ENCODE peak calls at places on chromosome 15, in nine cellular contexts. One of them, this sample, is unnamed.

GRCh38 chr15:63478243-63478642 is 26.1 kb upstream of the USP3 start:
- DNase-seq in GM12891: no peak
- DNase-seq in activated CD4-positive, alpha-beta T cell treated with anti-CD3 and anti-CD28 coated beads, Interleukin-2, amount 50 U/mL, for 24 hours: no peak
- DNase-seq in GM13976: no peak
- DNase-seq in cardiac fibroblast: no peak
- DNase-seq in mesothelial cell of epicardium: no peak
- DNase-seq in OCI-M1: no peak
- DNase-seq in activated T-cell treated with anti-CD3 and anti-CD28 coated beads for 48 hours: no peak
- DNase-seq in smooth muscle cell of the brain vasculature: no peak
- DNase-seq in this sample: no peak

GRCh38 chr15:90419738-90420487 is 31.9 kb downstream of the IQGAP1 start:
- DNase-seq in activated T-cell treated with anti-CD3 and anti-CD28 coated beads for 48 hours: no peak
- DNase-seq in mesothelial cell of epicardium: no peak
- DNase-seq in activated CD4-positive, alpha-beta T cell treated with anti-CD3 and anti-CD28 coated beads, Interleukin-2, amount 50 U/mL, for 24 hours: peak
- DNase-seq in OCI-M1: no peak
- DNase-seq in GM13976: no peak
- DNase-seq in cardiac fibroblast: peak
- DNase-seq in GM12891: no peak
- DNase-seq in smooth muscle cell of the brain vasculature: no peak
- DNase-seq in this sample: no peak

GRCh38 chr15:90062023-90062728 is 40.1 kb downstream of the IDH2 start:
- DNase-seq in GM13976: no peak
- DNase-seq in cardiac fibroblast: peak
- DNase-seq in OCI-M1: peak
- DNase-seq in activated CD4-positive, alpha-beta T cell treated with anti-CD3 and anti-CD28 coated beads, Interleukin-2, amount 50 U/mL, for 24 hours: no peak
- DNase-seq in GM12891: no peak
- DNase-seq in activated T-cell treated with anti-CD3 and anti-CD28 coated beads for 48 hours: no peak
- DNase-seq in smooth muscle cell of the brain vasculature: no peak
- DNase-seq in mesothelial cell of epicardium: no peak
- DNase-seq in this sample: no peak

GRCh38 chr15:33064878-33065277 is 129.6 kb downstream of the FMN1 start:
- DNase-seq in cardiac fibroblast: peak
- DNase-seq in GM12891: no peak
- DNase-seq in activated T-cell treated with anti-CD3 and anti-CD28 coated beads for 48 hours: no peak
- DNase-seq in OCI-M1: no peak
- DNase-seq in smooth muscle cell of the brain vasculature: no peak
- DNase-seq in activated CD4-positive, alpha-beta T cell treated with anti-CD3 and anti-CD28 coated beads, Interleukin-2, amount 50 U/mL, for 24 hours: no peak
- DNase-seq in mesothelial cell of epicardium: no peak
- DNase-seq in GM13976: no peak
- DNase-seq in this sample: no peak

GRCh38 chr15:70039917-70040316 is 57.8 kb downstream of the TLE3 start:
- DNase-seq in GM13976: no peak
- DNase-seq in OCI-M1: no peak
- DNase-seq in GM12891: no peak
- DNase-seq in activated CD4-positive, alpha-beta T cell treated with anti-CD3 and anti-CD28 coated beads, Interleukin-2, amount 50 U/mL, for 24 hours: no peak
- DNase-seq in activated T-cell treated with anti-CD3 and anti-CD28 coated beads for 48 hours: no peak
- DNase-seq in smooth muscle cell of the brain vasculature: no peak
- DNase-seq in mesothelial cell of epicardium: no peak
- DNase-seq in cardiac fibroblast: no peak
- DNase-seq in this sample: no peak

GRCh38 chr15:101295607-101296225 is 668 bp upstream of the SNRPA1 start:
- DNase-seq in GM12891: no peak
- DNase-seq in GM13976: no peak
- DNase-seq in activated CD4-positive, alpha-beta T cell treated with anti-CD3 and anti-CD28 coated beads, Interleukin-2, amount 50 U/mL, for 24 hours: no peak
- DNase-seq in mesothelial cell of epicardium: no peak
- DNase-seq in OCI-M1: peak
- DNase-seq in activated T-cell treated with anti-CD3 and anti-CD28 coated beads for 48 hours: no peak
- DNase-seq in cardiac fibroblast: peak
- DNase-seq in smooth muscle cell of the brain vasculature: no peak
- DNase-seq in this sample: no peak

GRCh38 chr15:51736646-51737537 is 563 bp downstream of the LYSMD2 start:
- DNase-seq in GM12891: peak
- DNase-seq in cardiac fibroblast: no peak
- DNase-seq in smooth muscle cell of the brain vasculature: no peak
- DNase-seq in activated T-cell treated with anti-CD3 and anti-CD28 coated beads for 48 hours: peak
- DNase-seq in mesothelial cell of epicardium: no peak
- DNase-seq in activated CD4-positive, alpha-beta T cell treated with anti-CD3 and anti-CD28 coated beads, Interleukin-2, amount 50 U/mL, for 24 hours: peak
- DNase-seq in GM13976: peak
- DNase-seq in OCI-M1: peak
- DNase-seq in this sample: no peak

GRCh38 chr15:89136818-89137772 is 48.8 kb downstream of the ABHD2 start:
- DNase-seq in cardiac fibroblast: no peak
- DNase-seq in mesothelial cell of epicardium: no peak
- DNase-seq in activated CD4-positive, alpha-beta T cell treated with anti-CD3 and anti-CD28 coated beads, Interleukin-2, amount 50 U/mL, for 24 hours: no peak
- DNase-seq in OCI-M1: no peak
- DNase-seq in GM12891: no peak
- DNase-seq in GM13976: no peak
- DNase-seq in smooth muscle cell of the brain vasculature: no peak
- DNase-seq in activated T-cell treated with anti-CD3 and anti-CD28 coated beads for 48 hours: no peak
- DNase-seq in this sample: no peak

GRCh38 chr15:29952245-29952644 is 130.0 kb upstream of the TJP1 start:
- DNase-seq in mesothelial cell of epicardium: no peak
- DNase-seq in activated T-cell treated with anti-CD3 and anti-CD28 coated beads for 48 hours: no peak
- DNase-seq in OCI-M1: no peak
- DNase-seq in GM12891: no peak
- DNase-seq in activated CD4-positive, alpha-beta T cell treated with anti-CD3 and anti-CD28 coated beads, Interleukin-2, amount 50 U/mL, for 24 hours: no peak
- DNase-seq in GM13976: no peak
- DNase-seq in cardiac fibroblast: no peak
- DNase-seq in smooth muscle cell of the brain vasculature: peak
- DNase-seq in this sample: no peak

GRCh38 chr15:43519207-43519606 is 1.8 kb downstream of the MAP1A start:
- DNase-seq in activated CD4-positive, alpha-beta T cell treated with anti-CD3 and anti-CD28 coated beads, Interleukin-2, amount 50 U/mL, for 24 hours: no peak
- DNase-seq in mesothelial cell of epicardium: no peak
- DNase-seq in activated T-cell treated with anti-CD3 and anti-CD28 coated beads for 48 hours: no peak
- DNase-seq in smooth muscle cell of the brain vasculature: no peak
- DNase-seq in GM12891: no peak
- DNase-seq in OCI-M1: no peak
- DNase-seq in GM13976: peak
- DNase-seq in cardiac fibroblast: no peak
- DNase-seq in this sample: no peak

GRCh38 chr15:98785408-98785795 is 137.1 kb downstream of the IGF1R start:
- DNase-seq in OCI-M1: no peak
- DNase-seq in smooth muscle cell of the brain vasculature: no peak
- DNase-seq in mesothelial cell of epicardium: no peak
- DNase-seq in activated T-cell treated with anti-CD3 and anti-CD28 coated beads for 48 hours: no peak
- DNase-seq in activated CD4-positive, alpha-beta T cell treated with anti-CD3 and anti-CD28 coated beads, Interleukin-2, amount 50 U/mL, for 24 hours: no peak
- DNase-seq in cardiac fibroblast: no peak
- DNase-seq in GM13976: no peak
- DNase-seq in GM12891: no peak
- DNase-seq in this sample: no peak

GRCh38 chr15:28098766-28099554 is at the start of gene OCA2:
- DNase-seq in activated T-cell treated with anti-CD3 and anti-CD28 coated beads for 48 hours: peak
- DNase-seq in OCI-M1: peak
- DNase-seq in mesothelial cell of epicardium: peak
- DNase-seq in cardiac fibroblast: peak
- DNase-seq in smooth muscle cell of the brain vasculature: peak
- DNase-seq in activated CD4-positive, alpha-beta T cell treated with anti-CD3 and anti-CD28 coated beads, Interleukin-2, amount 50 U/mL, for 24 hours: peak
- DNase-seq in GM12891: no peak
- DNase-seq in GM13976: no peak
- DNase-seq in this sample: no peak

GRCh38 chr15:38455096-38455495 is 1.2 kb downstream of the FAM98B start:
- DNase-seq in GM13976: no peak
- DNase-seq in smooth muscle cell of the brain vasculature: no peak
- DNase-seq in GM12891: no peak
- DNase-seq in activated CD4-positive, alpha-beta T cell treated with anti-CD3 and anti-CD28 coated beads, Interleukin-2, amount 50 U/mL, for 24 hours: no peak
- DNase-seq in OCI-M1: peak
- DNase-seq in cardiac fibroblast: peak
- DNase-seq in activated T-cell treated with anti-CD3 and anti-CD28 coated beads for 48 hours: no peak
- DNase-seq in mesothelial cell of epicardium: no peak
- DNase-seq in this sample: no peak

GRCh38 chr15:70094690-70095311 is 2.9 kb downstream of the TLE3 start:
- DNase-seq in mesothelial cell of epicardium: no peak
- DNase-seq in smooth muscle cell of the brain vasculature: no peak
- DNase-seq in activated CD4-positive, alpha-beta T cell treated with anti-CD3 and anti-CD28 coated beads, Interleukin-2, amount 50 U/mL, for 24 hours: no peak
- DNase-seq in GM13976: no peak
- DNase-seq in activated T-cell treated with anti-CD3 and anti-CD28 coated beads for 48 hours: no peak
- DNase-seq in GM12891: no peak
- DNase-seq in OCI-M1: peak
- DNase-seq in cardiac fibroblast: peak
- DNase-seq in this sample: no peak

GRCh38 chr15:101167791-101168462 is 83.9 kb downstream of the CHSY1 start:
- DNase-seq in GM12891: peak
- DNase-seq in OCI-M1: peak
- DNase-seq in smooth muscle cell of the brain vasculature: no peak
- DNase-seq in activated T-cell treated with anti-CD3 and anti-CD28 coated beads for 48 hours: peak
- DNase-seq in cardiac fibroblast: peak
- DNase-seq in GM13976: no peak
- DNase-seq in activated CD4-positive, alpha-beta T cell treated with anti-CD3 and anti-CD28 coated beads, Interleukin-2, amount 50 U/mL, for 24 hours: peak
- DNase-seq in mesothelial cell of epicardium: no peak
- DNase-seq in this sample: peak

GRCh38 chr15:77986891-77987764 is 90.4 kb downstream of the TBC1D2B start:
- DNase-seq in GM13976: no peak
- DNase-seq in activated T-cell treated with anti-CD3 and anti-CD28 coated beads for 48 hours: no peak
- DNase-seq in cardiac fibroblast: no peak
- DNase-seq in smooth muscle cell of the brain vasculature: no peak
- DNase-seq in OCI-M1: no peak
- DNase-seq in GM12891: no peak
- DNase-seq in mesothelial cell of epicardium: no peak
- DNase-seq in activated CD4-positive, alpha-beta T cell treated with anti-CD3 and anti-CD28 coated beads, Interleukin-2, amount 50 U/mL, for 24 hours: no peak
- DNase-seq in this sample: no peak

GRCh38 chr15:79093352-79093935 is 2.9 kb upstream of the RASGRF1 start:
- DNase-seq in smooth muscle cell of the brain vasculature: no peak
- DNase-seq in mesothelial cell of epicardium: no peak
- DNase-seq in activated T-cell treated with anti-CD3 and anti-CD28 coated beads for 48 hours: no peak
- DNase-seq in GM13976: no peak
- DNase-seq in activated CD4-positive, alpha-beta T cell treated with anti-CD3 and anti-CD28 coated beads, Interleukin-2, amount 50 U/mL, for 24 hours: no peak
- DNase-seq in cardiac fibroblast: no peak
- DNase-seq in GM12891: no peak
- DNase-seq in OCI-M1: no peak
- DNase-seq in this sample: no peak

GRCh38 chr15:57031082-57031481 is 112.6 kb downstream of the TCF12 start:
- DNase-seq in activated CD4-positive, alpha-beta T cell treated with anti-CD3 and anti-CD28 coated beads, Interleukin-2, amount 50 U/mL, for 24 hours: no peak
- DNase-seq in cardiac fibroblast: no peak
- DNase-seq in activated T-cell treated with anti-CD3 and anti-CD28 coated beads for 48 hours: no peak
- DNase-seq in smooth muscle cell of the brain vasculature: no peak
- DNase-seq in OCI-M1: peak
- DNase-seq in mesothelial cell of epicardium: no peak
- DNase-seq in GM12891: no peak
- DNase-seq in GM13976: no peak
- DNase-seq in this sample: no peak

GRCh38 chr15:89051875-89052274 is 36.4 kb upstream of the ABHD2 start:
- DNase-seq in OCI-M1: no peak
- DNase-seq in GM13976: no peak
- DNase-seq in smooth muscle cell of the brain vasculature: no peak
- DNase-seq in activated T-cell treated with anti-CD3 and anti-CD28 coated beads for 48 hours: no peak
- DNase-seq in mesothelial cell of epicardium: no peak
- DNase-seq in cardiac fibroblast: peak
- DNase-seq in GM12891: no peak
- DNase-seq in activated CD4-positive, alpha-beta T cell treated with anti-CD3 and anti-CD28 coated beads, Interleukin-2, amount 50 U/mL, for 24 hours: no peak
- DNase-seq in this sample: no peak

GRCh38 chr15:88465633-88466219 is 1.5 kb downstream of the MRPL46 start:
- DNase-seq in cardiac fibroblast: peak
- DNase-seq in OCI-M1: peak
- DNase-seq in GM13976: no peak
- DNase-seq in activated CD4-positive, alpha-beta T cell treated with anti-CD3 and anti-CD28 coated beads, Interleukin-2, amount 50 U/mL, for 24 hours: no peak
- DNase-seq in activated T-cell treated with anti-CD3 and anti-CD28 coated beads for 48 hours: no peak
- DNase-seq in mesothelial cell of epicardium: no peak
- DNase-seq in smooth muscle cell of the brain vasculature: no peak
- DNase-seq in GM12891: no peak
- DNase-seq in this sample: no peak

GRCh38 chr15:38252481-38253311 is at the start of gene SPRED1:
- DNase-seq in activated CD4-positive, alpha-beta T cell treated with anti-CD3 and anti-CD28 coated beads, Interleukin-2, amount 50 U/mL, for 24 hours: peak
- DNase-seq in OCI-M1: peak
- DNase-seq in activated T-cell treated with anti-CD3 and anti-CD28 coated beads for 48 hours: peak
- DNase-seq in GM12891: peak
- DNase-seq in smooth muscle cell of the brain vasculature: no peak
- DNase-seq in mesothelial cell of epicardium: peak
- DNase-seq in cardiac fibroblast: peak
- DNase-seq in GM13976: peak
- DNase-seq in this sample: no peak

GRCh38 chr15:48250640-48251076 is 44.6 kb downstream of the SLC12A1 start:
- DNase-seq in activated T-cell treated with anti-CD3 and anti-CD28 coated beads for 48 hours: no peak
- DNase-seq in GM12891: peak
- DNase-seq in mesothelial cell of epicardium: no peak
- DNase-seq in cardiac fibroblast: peak
- DNase-seq in OCI-M1: peak
- DNase-seq in GM13976: peak
- DNase-seq in activated CD4-positive, alpha-beta T cell treated with anti-CD3 and anti-CD28 coated beads, Interleukin-2, amount 50 U/mL, for 24 hours: peak
- DNase-seq in smooth muscle cell of the brain vasculature: peak
- DNase-seq in this sample: peak

GRCh38 chr15:81038975-81039607 is 38.4 kb downstream of the TLNRD1 start:
- DNase-seq in cardiac fibroblast: peak
- DNase-seq in GM12891: no peak
- DNase-seq in GM13976: no peak
- DNase-seq in smooth muscle cell of the brain vasculature: no peak
- DNase-seq in activated T-cell treated with anti-CD3 and anti-CD28 coated beads for 48 hours: no peak
- DNase-seq in activated CD4-positive, alpha-beta T cell treated with anti-CD3 and anti-CD28 coated beads, Interleukin-2, amount 50 U/mL, for 24 hours: no peak
- DNase-seq in mesothelial cell of epicardium: no peak
- DNase-seq in OCI-M1: no peak
- DNase-seq in this sample: no peak

GRCh38 chr15:70856884-70857546 is 3.1 kb upstream of the LARP6 start:
- DNase-seq in activated T-cell treated with anti-CD3 and anti-CD28 coated beads for 48 hours: no peak
- DNase-seq in GM13976: no peak
- DNase-seq in smooth muscle cell of the brain vasculature: peak
- DNase-seq in activated CD4-positive, alpha-beta T cell treated with anti-CD3 and anti-CD28 coated beads, Interleukin-2, amount 50 U/mL, for 24 hours: no peak
- DNase-seq in OCI-M1: peak
- DNase-seq in cardiac fibroblast: peak
- DNase-seq in mesothelial cell of epicardium: no peak
- DNase-seq in GM12891: no peak
- DNase-seq in this sample: peak

GRCh38 chr15:99303881-99304280 is 52.6 kb downstream of the LRRC28 start:
- DNase-seq in activated T-cell treated with anti-CD3 and anti-CD28 coated beads for 48 hours: no peak
- DNase-seq in cardiac fibroblast: no peak
- DNase-seq in GM13976: no peak
- DNase-seq in GM12891: no peak
- DNase-seq in mesothelial cell of epicardium: no peak
- DNase-seq in smooth muscle cell of the brain vasculature: no peak
- DNase-seq in OCI-M1: no peak
- DNase-seq in activated CD4-positive, alpha-beta T cell treated with anti-CD3 and anti-CD28 coated beads, Interleukin-2, amount 50 U/mL, for 24 hours: no peak
- DNase-seq in this sample: no peak

GRCh38 chr15:38886315-38887163 is 321.9 kb upstream of the RASGRP1 start:
- DNase-seq in smooth muscle cell of the brain vasculature: no peak
- DNase-seq in activated CD4-positive, alpha-beta T cell treated with anti-CD3 and anti-CD28 coated beads, Interleukin-2, amount 50 U/mL, for 24 hours: no peak
- DNase-seq in OCI-M1: peak
- DNase-seq in activated T-cell treated with anti-CD3 and anti-CD28 coated beads for 48 hours: no peak
- DNase-seq in GM12891: no peak
- DNase-seq in GM13976: no peak
- DNase-seq in cardiac fibroblast: peak
- DNase-seq in mesothelial cell of epicardium: no peak
- DNase-seq in this sample: no peak

GRCh38 chr15:73994912-73995622 is 551 bp downstream of the PML start:
- DNase-seq in activated CD4-positive, alpha-beta T cell treated with anti-CD3 and anti-CD28 coated beads, Interleukin-2, amount 50 U/mL, for 24 hours: no peak
- DNase-seq in mesothelial cell of epicardium: no peak
- DNase-seq in cardiac fibroblast: no peak
- DNase-seq in GM13976: no peak
- DNase-seq in activated T-cell treated with anti-CD3 and anti-CD28 coated beads for 48 hours: no peak
- DNase-seq in OCI-M1: peak
- DNase-seq in smooth muscle cell of the brain vasculature: no peak
- DNase-seq in GM12891: no peak
- DNase-seq in this sample: no peak

GRCh38 chr15:78225783-78226541 is 8.4 kb downstream of the ACSBG1 start:
- DNase-seq in activated T-cell treated with anti-CD3 and anti-CD28 coated beads for 48 hours: no peak
- DNase-seq in GM13976: peak
- DNase-seq in OCI-M1: no peak
- DNase-seq in activated CD4-positive, alpha-beta T cell treated with anti-CD3 and anti-CD28 coated beads, Interleukin-2, amount 50 U/mL, for 24 hours: no peak
- DNase-seq in mesothelial cell of epicardium: no peak
- DNase-seq in smooth muscle cell of the brain vasculature: no peak
- DNase-seq in cardiac fibroblast: no peak
- DNase-seq in GM12891: no peak
- DNase-seq in this sample: no peak

GRCh38 chr15:37100109-37100873 is at the start of gene MEIS2:
- DNase-seq in GM12891: peak
- DNase-seq in smooth muscle cell of the brain vasculature: no peak
- DNase-seq in activated T-cell treated with anti-CD3 and anti-CD28 coated beads for 48 hours: peak
- DNase-seq in OCI-M1: peak
- DNase-seq in activated CD4-positive, alpha-beta T cell treated with anti-CD3 and anti-CD28 coated beads, Interleukin-2, amount 50 U/mL, for 24 hours: no peak
- DNase-seq in GM13976: peak
- DNase-seq in cardiac fibroblast: peak
- DNase-seq in mesothelial cell of epicardium: peak
- DNase-seq in this sample: no peak

GRCh38 chr15:41832875-41833274 is 5.0 kb downstream of the JMJD7 start:
- DNase-seq in GM13976: no peak
- DNase-seq in OCI-M1: no peak
- DNase-seq in activated CD4-positive, alpha-beta T cell treated with anti-CD3 and anti-CD28 coated beads, Interleukin-2, amount 50 U/mL, for 24 hours: no peak
- DNase-seq in activated T-cell treated with anti-CD3 and anti-CD28 coated beads for 48 hours: no peak
- DNase-seq in mesothelial cell of epicardium: no peak
- DNase-seq in smooth muscle cell of the brain vasculature: no peak
- DNase-seq in cardiac fibroblast: no peak
- DNase-seq in GM12891: no peak
- DNase-seq in this sample: no peak